ENCODE peak calls at places on chromosomes 16 and 17, in nine cellular contexts. One of them, this sample, is unnamed.

GRCh38 chr16:46961373-46962353 is 11.8 kb downstream of the DNAJA2 start:
- DNase-seq in substantia nigra: no peak
- DNase-seq in tibial nerve: no peak
- DNase-seq in ascending aorta: no peak
- DNase-seq in sigmoid colon: no peak
- DNase-seq in WERI-Rb-1: no peak
- DNase-seq in ovary: no peak
- DNase-seq in body of pancreas: no peak
- DNase-seq in cardiac muscle cell: no peak
- DNase-seq in this sample: no peak

GRCh38 chr16:4323071-4323844 is 7.4 kb downstream of the GLIS2 start:
- DNase-seq in cardiac muscle cell: no peak
- DNase-seq in sigmoid colon: peak
- DNase-seq in ascending aorta: no peak
- DNase-seq in substantia nigra: no peak
- DNase-seq in WERI-Rb-1: no peak
- DNase-seq in tibial nerve: no peak
- DNase-seq in ovary: peak
- DNase-seq in body of pancreas: peak
- DNase-seq in this sample: no peak

GRCh38 chr16:70635356-70636016 is 10.9 kb upstream of the IL34 start:
- DNase-seq in substantia nigra: no peak
- DNase-seq in tibial nerve: peak
- DNase-seq in sigmoid colon: no peak
- DNase-seq in cardiac muscle cell: no peak
- DNase-seq in body of pancreas: no peak
- DNase-seq in ascending aorta: no peak
- DNase-seq in WERI-Rb-1: no peak
- DNase-seq in ovary: peak
- DNase-seq in this sample: no peak

GRCh38 chr16:58418601-58419000 is 26.3 kb downstream of the GINS3 start:
- DNase-seq in body of pancreas: no peak
- DNase-seq in ascending aorta: no peak
- DNase-seq in cardiac muscle cell: no peak
- DNase-seq in ovary: no peak
- DNase-seq in sigmoid colon: no peak
- DNase-seq in substantia nigra: no peak
- DNase-seq in tibial nerve: no peak
- DNase-seq in WERI-Rb-1: no peak
- DNase-seq in this sample: no peak

GRCh38 chr16:361341-361871 is 8.9 kb upstream of the AXIN1 start:
- DNase-seq in sigmoid colon: no peak
- DNase-seq in WERI-Rb-1: peak
- DNase-seq in ascending aorta: no peak
- DNase-seq in ovary: no peak
- DNase-seq in tibial nerve: no peak
- DNase-seq in substantia nigra: no peak
- DNase-seq in cardiac muscle cell: no peak
- DNase-seq in body of pancreas: no peak
- DNase-seq in this sample: no peak

GRCh38 chr17:63249256-63250006 is 196.7 kb downstream of the CYB561 start:
- DNase-seq in substantia nigra: no peak
- DNase-seq in tibial nerve: no peak
- DNase-seq in ascending aorta: no peak
- DNase-seq in body of pancreas: no peak
- DNase-seq in sigmoid colon: no peak
- DNase-seq in cardiac muscle cell: no peak
- DNase-seq in ovary: no peak
- DNase-seq in WERI-Rb-1: no peak
- DNase-seq in this sample: no peak

GRCh38 chr16:80680839-80681238 is 123.6 kb downstream of the CDYL2 start:
- DNase-seq in cardiac muscle cell: no peak
- DNase-seq in WERI-Rb-1: no peak
- DNase-seq in tibial nerve: no peak
- DNase-seq in body of pancreas: no peak
- DNase-seq in ascending aorta: no peak
- DNase-seq in substantia nigra: no peak
- DNase-seq in ovary: no peak
- DNase-seq in sigmoid colon: no peak
- DNase-seq in this sample: no peak

GRCh38 chr17:72788950-72789585 is 303.4 kb downstream of the SLC39A11 start:
- DNase-seq in WERI-Rb-1: no peak
- DNase-seq in ascending aorta: no peak
- DNase-seq in cardiac muscle cell: no peak
- DNase-seq in tibial nerve: no peak
- DNase-seq in substantia nigra: no peak
- DNase-seq in ovary: no peak
- DNase-seq in sigmoid colon: no peak
- DNase-seq in body of pancreas: no peak
- DNase-seq in this sample: no peak

GRCh38 chr17:7478276-7479138 is 924 bp downstream of the ZBTB4 start:
- DNase-seq in body of pancreas: peak
- DNase-seq in tibial nerve: no peak
- DNase-seq in substantia nigra: no peak
- DNase-seq in ascending aorta: no peak
- DNase-seq in sigmoid colon: peak
- DNase-seq in WERI-Rb-1: peak
- DNase-seq in cardiac muscle cell: peak
- DNase-seq in ovary: peak
- DNase-seq in this sample: no peak

GRCh38 chr16:70576431-70577255 is 53.0 kb downstream of the SF3B3 start:
- DNase-seq in ovary: no peak
- DNase-seq in substantia nigra: no peak
- DNase-seq in body of pancreas: no peak
- DNase-seq in tibial nerve: no peak
- DNase-seq in cardiac muscle cell: no peak
- DNase-seq in ascending aorta: no peak
- DNase-seq in WERI-Rb-1: no peak
- DNase-seq in sigmoid colon: no peak
- DNase-seq in this sample: no peak

GRCh38 chr17:79370126-79370525 is 240.7 kb downstream of the RBFOX3 start:
- DNase-seq in ovary: no peak
- DNase-seq in substantia nigra: no peak
- DNase-seq in tibial nerve: no peak
- DNase-seq in WERI-Rb-1: no peak
- DNase-seq in body of pancreas: no peak
- DNase-seq in sigmoid colon: no peak
- DNase-seq in ascending aorta: no peak
- DNase-seq in cardiac muscle cell: no peak
- DNase-seq in this sample: no peak

GRCh38 chr17:10875984-10876555 is 38.2 kb upstream of the PIRT start:
- DNase-seq in WERI-Rb-1: peak
- DNase-seq in ovary: peak
- DNase-seq in cardiac muscle cell: peak
- DNase-seq in ascending aorta: no peak
- DNase-seq in sigmoid colon: no peak
- DNase-seq in substantia nigra: no peak
- DNase-seq in body of pancreas: peak
- DNase-seq in tibial nerve: no peak
- DNase-seq in this sample: no peak

GRCh38 chr17:66248285-66248684 is 19.1 kb upstream of the APOH start:
- DNase-seq in substantia nigra: no peak
- DNase-seq in tibial nerve: no peak
- DNase-seq in ovary: no peak
- DNase-seq in WERI-Rb-1: no peak
- DNase-seq in ascending aorta: no peak
- DNase-seq in cardiac muscle cell: peak
- DNase-seq in body of pancreas: no peak
- DNase-seq in sigmoid colon: no peak
- DNase-seq in this sample: no peak

DNA sequence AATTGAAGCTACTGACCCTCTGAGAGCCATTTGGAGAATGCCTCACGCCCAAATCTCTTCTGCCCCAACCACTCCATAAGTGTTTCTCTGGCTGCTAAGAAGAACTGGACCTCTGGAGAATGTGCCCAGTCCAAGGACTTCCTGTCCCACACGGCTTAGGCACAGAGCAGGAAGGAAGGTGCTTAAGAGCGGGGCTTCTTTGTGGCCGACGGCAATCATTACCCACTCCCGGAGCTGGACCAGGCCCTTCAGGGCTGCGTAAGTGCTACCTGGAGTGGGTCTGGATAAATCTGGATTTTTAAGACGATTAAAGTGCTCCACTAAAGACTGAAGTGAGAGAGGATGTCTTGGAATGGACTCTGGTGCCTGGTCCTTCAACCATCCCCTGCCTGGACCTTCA is 1.8 kb downstream of the CCDC42 start:
- DNase-seq in ascending aorta: no peak
- DNase-seq in body of pancreas: no peak
- DNase-seq in sigmoid colon: no peak
- DNase-seq in tibial nerve: no peak
- DNase-seq in cardiac muscle cell: no peak
- DNase-seq in WERI-Rb-1: no peak
- DNase-seq in substantia nigra: no peak
- DNase-seq in ovary: no peak
- DNase-seq in this sample: no peak
- H3K27ac ChIP-seq in ascending aorta: peak
- H3K27ac ChIP-seq in body of pancreas: no peak
- H3K27ac ChIP-seq in sigmoid colon: no peak
- H3K27ac ChIP-seq in tibial nerve: no peak
- H3K27ac ChIP-seq in cardiac muscle cell: no peak
- H3K27ac ChIP-seq in WERI-Rb-1: no peak
- H3K27ac ChIP-seq in substantia nigra: no peak
- H3K27ac ChIP-seq in ovary: no peak
- H3K27ac ChIP-seq in this sample: no peak

DNA sequence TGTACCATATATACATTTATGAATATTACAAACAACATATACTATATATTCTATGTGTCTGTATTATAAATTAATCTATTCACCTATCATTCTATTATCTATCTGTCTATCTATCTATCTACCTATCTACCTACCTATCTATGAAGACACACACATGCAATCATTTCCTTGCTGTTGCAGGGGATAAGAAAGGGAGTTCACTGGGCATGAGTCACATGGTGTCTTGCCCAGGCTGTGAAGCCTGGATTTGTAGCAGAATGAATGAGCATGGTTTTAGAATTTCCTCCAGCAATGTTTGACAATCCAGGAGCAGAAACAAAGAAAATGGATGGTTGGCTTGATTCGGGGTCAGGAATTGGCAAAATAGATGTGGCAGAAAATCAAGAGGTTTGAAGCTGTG is 23.2 kb upstream of the FAM20A start:
- DNase-seq in ovary: no peak
- DNase-seq in WERI-Rb-1: no peak
- DNase-seq in body of pancreas: no peak
- DNase-seq in tibial nerve: no peak
- DNase-seq in ascending aorta: no peak
- DNase-seq in cardiac muscle cell: no peak
- DNase-seq in sigmoid colon: no peak
- DNase-seq in substantia nigra: no peak
- DNase-seq in this sample: peak
- H3K27ac ChIP-seq in ovary: no peak
- H3K27ac ChIP-seq in WERI-Rb-1: no peak
- H3K27ac ChIP-seq in body of pancreas: no peak
- H3K27ac ChIP-seq in tibial nerve: no peak
- H3K27ac ChIP-seq in ascending aorta: no peak
- H3K27ac ChIP-seq in cardiac muscle cell: no peak
- H3K27ac ChIP-seq in sigmoid colon: no peak
- H3K27ac ChIP-seq in substantia nigra: no peak
- H3K27ac ChIP-seq in this sample: no peak

GRCh38 chr17:38926290-38927070 is 1.1 kb downstream of the LASP1NB start:
- DNase-seq in cardiac muscle cell: no peak
- DNase-seq in ovary: no peak
- DNase-seq in ascending aorta: no peak
- DNase-seq in WERI-Rb-1: no peak
- DNase-seq in substantia nigra: no peak
- DNase-seq in tibial nerve: no peak
- DNase-seq in body of pancreas: no peak
- DNase-seq in sigmoid colon: no peak
- DNase-seq in this sample: no peak
- H3K27ac ChIP-seq in cardiac muscle cell: peak
- H3K27ac ChIP-seq in ovary: no peak
- H3K27ac ChIP-seq in ascending aorta: peak
- H3K27ac ChIP-seq in WERI-Rb-1: no peak
- H3K27ac ChIP-seq in substantia nigra: peak
- H3K27ac ChIP-seq in tibial nerve: peak
- H3K27ac ChIP-seq in body of pancreas: no peak
- H3K27ac ChIP-seq in sigmoid colon: no peak
- H3K27ac ChIP-seq in this sample: no peak

DNA sequence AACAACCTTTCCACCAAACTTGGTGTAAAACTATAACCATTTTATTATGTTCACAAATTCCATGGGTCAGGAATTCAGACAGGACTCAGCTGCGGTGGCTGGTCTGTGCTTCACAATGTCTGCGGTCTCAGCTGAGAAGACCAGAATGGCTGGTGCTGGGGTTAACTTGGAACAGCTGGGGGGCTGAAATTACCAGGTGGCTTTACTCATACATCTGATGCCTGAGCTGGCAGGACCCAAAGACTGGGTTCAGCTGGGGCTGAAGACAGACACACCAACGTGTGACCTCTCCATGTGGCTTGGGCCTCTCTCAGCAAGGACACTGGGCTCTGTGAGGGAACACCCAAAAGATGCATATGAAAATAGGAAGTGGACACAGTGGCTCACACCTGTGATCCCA is 5.7 kb upstream of the HID1 start:
- DNase-seq in substantia nigra: no peak
- DNase-seq in ovary: no peak
- DNase-seq in sigmoid colon: no peak
- DNase-seq in body of pancreas: no peak
- DNase-seq in ascending aorta: no peak
- DNase-seq in tibial nerve: no peak
- DNase-seq in WERI-Rb-1: no peak
- DNase-seq in cardiac muscle cell: no peak
- DNase-seq in this sample: no peak
- H3K27ac ChIP-seq in substantia nigra: no peak
- H3K27ac ChIP-seq in ovary: no peak
- H3K27ac ChIP-seq in sigmoid colon: no peak
- H3K27ac ChIP-seq in body of pancreas: no peak
- H3K27ac ChIP-seq in ascending aorta: no peak
- H3K27ac ChIP-seq in tibial nerve: no peak
- H3K27ac ChIP-seq in WERI-Rb-1: no peak
- H3K27ac ChIP-seq in cardiac muscle cell: no peak
- H3K27ac ChIP-seq in this sample: no peak

GRCh38 chr17:29717817-29718216 is 95.1 kb upstream of the CORO6 start:
- DNase-seq in ovary: no peak
- DNase-seq in cardiac muscle cell: no peak
- DNase-seq in ascending aorta: no peak
- DNase-seq in tibial nerve: no peak
- DNase-seq in substantia nigra: no peak
- DNase-seq in sigmoid colon: no peak
- DNase-seq in WERI-Rb-1: no peak
- DNase-seq in body of pancreas: no peak
- DNase-seq in this sample: no peak
- H3K27ac ChIP-seq in ovary: no peak
- H3K27ac ChIP-seq in cardiac muscle cell: no peak
- H3K27ac ChIP-seq in ascending aorta: no peak
- H3K27ac ChIP-seq in tibial nerve: no peak
- H3K27ac ChIP-seq in substantia nigra: no peak
- H3K27ac ChIP-seq in sigmoid colon: no peak
- H3K27ac ChIP-seq in WERI-Rb-1: no peak
- H3K27ac ChIP-seq in body of pancreas: no peak
- H3K27ac ChIP-seq in this sample: no peak

This sample was measured in epithelial cell of prostate.